ENCODE peak calls at places on chromosomes 4 and X, in seven cellular contexts. One of them, this sample, is unnamed.

GRCh38 chrX:2536974-2537373 is 36.2 kb upstream of the DHRSX start:
- DNase-seq in cardiac fibroblast: no peak
- DNase-seq in tibial nerve: peak
- DNase-seq in fibroblast of mammary gland: no peak
- DNase-seq in lower lobe of right lung: no peak
- DNase-seq in AG10803: no peak
- DNase-seq in K562: no peak
- DNase-seq in this sample: no peak

GRCh38 chr4:147928400-147928799 is 196.5 kb downstream of the ARHGAP10 start:
- DNase-seq in cardiac fibroblast: peak
- DNase-seq in tibial nerve: no peak
- DNase-seq in fibroblast of mammary gland: no peak
- DNase-seq in lower lobe of right lung: no peak
- DNase-seq in AG10803: no peak
- DNase-seq in K562: no peak
- DNase-seq in this sample: no peak

GRCh38 chrX:113558576-113558975 is 717.9 kb upstream of the AMOT start:
- DNase-seq in cardiac fibroblast: no peak
- DNase-seq in tibial nerve: no peak
- DNase-seq in fibroblast of mammary gland: no peak
- DNase-seq in lower lobe of right lung: no peak
- DNase-seq in AG10803: no peak
- DNase-seq in K562: no peak
- DNase-seq in this sample: no peak

GRCh38 chrX:16112428-16112827 is 10.9 kb upstream of the GRPR start:
- DNase-seq in cardiac fibroblast: no peak
- DNase-seq in tibial nerve: no peak
- DNase-seq in fibroblast of mammary gland: peak
- DNase-seq in lower lobe of right lung: no peak
- DNase-seq in AG10803: peak
- DNase-seq in K562: no peak
- DNase-seq in this sample: no peak

GRCh38 chr4:2785613-2786012 is 7.3 kb upstream of the SH3BP2 start:
- DNase-seq in cardiac fibroblast: no peak
- DNase-seq in tibial nerve: no peak
- DNase-seq in fibroblast of mammary gland: no peak
- DNase-seq in lower lobe of right lung: peak
- DNase-seq in AG10803: no peak
- DNase-seq in K562: no peak
- DNase-seq in this sample: no peak

GRCh38 chr4:153112071-153112460 is 92.2 kb upstream of the TRIM2 start:
- DNase-seq in cardiac fibroblast: no peak
- DNase-seq in tibial nerve: no peak
- DNase-seq in fibroblast of mammary gland: no peak
- DNase-seq in lower lobe of right lung: no peak
- DNase-seq in AG10803: no peak
- DNase-seq in K562: no peak
- DNase-seq in this sample: no peak

GRCh38 chrX:54825716-54826428 is 18.3 kb downstream of the MAGED2 start:
- DNase-seq in cardiac fibroblast: no peak
- DNase-seq in tibial nerve: no peak
- DNase-seq in fibroblast of mammary gland: peak
- DNase-seq in lower lobe of right lung: no peak
- DNase-seq in AG10803: no peak
- DNase-seq in K562: no peak
- DNase-seq in this sample: no peak

GRCh38 chrX:40007136-40007535 is 90.6 kb downstream of the BCOR start:
- DNase-seq in cardiac fibroblast: no peak
- DNase-seq in tibial nerve: no peak
- DNase-seq in fibroblast of mammary gland: no peak
- DNase-seq in lower lobe of right lung: no peak
- DNase-seq in AG10803: no peak
- DNase-seq in K562: no peak
- DNase-seq in this sample: no peak

GRCh38 chr4:183401473-183401872 is 43.0 kb upstream of the CDKN2AIP start:
- DNase-seq in cardiac fibroblast: no peak
- DNase-seq in tibial nerve: no peak
- DNase-seq in fibroblast of mammary gland: no peak
- DNase-seq in lower lobe of right lung: no peak
- DNase-seq in AG10803: no peak
- DNase-seq in K562: no peak
- DNase-seq in this sample: no peak

GRCh38 chrX:129665916-129666644 is 11.3 kb upstream of the APLN start:
- DNase-seq in cardiac fibroblast: peak
- DNase-seq in tibial nerve: no peak
- DNase-seq in fibroblast of mammary gland: peak
- DNase-seq in lower lobe of right lung: no peak
- DNase-seq in AG10803: peak
- DNase-seq in K562: no peak
- DNase-seq in this sample: no peak

GRCh38 chr4:89214308-89214707 is 93.3 kb downstream of the GPRIN3 start:
- DNase-seq in cardiac fibroblast: no peak
- DNase-seq in tibial nerve: no peak
- DNase-seq in fibroblast of mammary gland: no peak
- DNase-seq in lower lobe of right lung: no peak
- DNase-seq in AG10803: no peak
- DNase-seq in K562: no peak
- DNase-seq in this sample: no peak

GRCh38 chr4:182556576-182556975 is 313.4 kb downstream of the TENM3 start:
- DNase-seq in cardiac fibroblast: no peak
- DNase-seq in tibial nerve: no peak
- DNase-seq in fibroblast of mammary gland: no peak
- DNase-seq in lower lobe of right lung: no peak
- DNase-seq in AG10803: no peak
- DNase-seq in K562: no peak
- DNase-seq in this sample: no peak

GRCh38 chr4:140640150-140640748 is 71.5 kb upstream of the UCP1 start:
- DNase-seq in cardiac fibroblast: no peak
- DNase-seq in tibial nerve: no peak
- DNase-seq in fibroblast of mammary gland: no peak
- DNase-seq in lower lobe of right lung: no peak
- DNase-seq in AG10803: no peak
- DNase-seq in K562: no peak
- DNase-seq in this sample: no peak

GRCh38 chr4:37812713-37813112 is 13.8 kb upstream of the PGM2 start:
- DNase-seq in cardiac fibroblast: peak
- DNase-seq in tibial nerve: no peak
- DNase-seq in fibroblast of mammary gland: peak
- DNase-seq in lower lobe of right lung: no peak
- DNase-seq in AG10803: peak
- DNase-seq in K562: no peak
- DNase-seq in this sample: no peak

GRCh38 chrX:120664081-120664480 is 34.2 kb upstream of the C1GALT1C1 start:
- DNase-seq in cardiac fibroblast: peak
- DNase-seq in tibial nerve: no peak
- DNase-seq in fibroblast of mammary gland: peak
- DNase-seq in lower lobe of right lung: no peak
- DNase-seq in AG10803: peak
- DNase-seq in K562: no peak
- DNase-seq in this sample: no peak

GRCh38 chr4:184648220-184649025 is 824 bp downstream of the CASP3 start:
- DNase-seq in cardiac fibroblast: peak
- DNase-seq in tibial nerve: peak
- DNase-seq in fibroblast of mammary gland: peak
- DNase-seq in lower lobe of right lung: peak
- DNase-seq in AG10803: peak
- DNase-seq in K562: no peak
- DNase-seq in this sample: peak
- TF ChIP-seq CTCF in cardiac fibroblast: no peak
- TF ChIP-seq CTCF in tibial nerve: no peak
- TF ChIP-seq CTCF in fibroblast of mammary gland: no peak
- TF ChIP-seq CTCF in lower lobe of right lung: no peak
- TF ChIP-seq CTCF in AG10803: no peak
- TF ChIP-seq CTCF in K562: no peak
- TF ChIP-seq CTCF in this sample: no peak

GRCh38 chr4:41787931-41788330 is 39.4 kb upstream of the PHOX2B start:
- DNase-seq in cardiac fibroblast: no peak
- DNase-seq in tibial nerve: no peak
- DNase-seq in fibroblast of mammary gland: no peak
- DNase-seq in lower lobe of right lung: no peak
- DNase-seq in AG10803: no peak
- DNase-seq in K562: no peak
- DNase-seq in this sample: no peak

GRCh38 chr4:41792166-41792565 is 43.6 kb upstream of the PHOX2B start:
- DNase-seq in cardiac fibroblast: no peak
- DNase-seq in tibial nerve: no peak
- DNase-seq in fibroblast of mammary gland: no peak
- DNase-seq in lower lobe of right lung: no peak
- DNase-seq in AG10803: no peak
- DNase-seq in K562: no peak
- DNase-seq in this sample: no peak

GRCh38 chr4:41795796-41796195 is 47.3 kb upstream of the PHOX2B start:
- DNase-seq in cardiac fibroblast: no peak
- DNase-seq in tibial nerve: no peak
- DNase-seq in fibroblast of mammary gland: no peak
- DNase-seq in lower lobe of right lung: no peak
- DNase-seq in AG10803: no peak
- DNase-seq in K562: no peak
- DNase-seq in this sample: no peak

GRCh38 chr4:41796545-41797210 is 48.2 kb upstream of the PHOX2B start:
- DNase-seq in cardiac fibroblast: no peak
- DNase-seq in tibial nerve: no peak
- DNase-seq in fibroblast of mammary gland: no peak
- DNase-seq in lower lobe of right lung: no peak
- DNase-seq in AG10803: no peak
- DNase-seq in K562: no peak
- DNase-seq in this sample: peak

GRCh38 chr4:41791557-41791956 is 43.0 kb upstream of the PHOX2B start:
- DNase-seq in cardiac fibroblast: no peak
- DNase-seq in tibial nerve: no peak
- DNase-seq in fibroblast of mammary gland: no peak
- DNase-seq in lower lobe of right lung: no peak
- DNase-seq in AG10803: no peak
- DNase-seq in K562: no peak
- DNase-seq in this sample: no peak
- TF ChIP-seq CTCF in cardiac fibroblast: no peak
- TF ChIP-seq CTCF in tibial nerve: no peak
- TF ChIP-seq CTCF in fibroblast of mammary gland: no peak
- TF ChIP-seq CTCF in lower lobe of right lung: no peak
- TF ChIP-seq CTCF in AG10803: no peak
- TF ChIP-seq CTCF in K562: no peak
- TF ChIP-seq CTCF in this sample: no peak

GRCh38 chrX:150767475-150768131 is 74.4 kb downstream of the MTMR1 start:
- DNase-seq in cardiac fibroblast: peak
- DNase-seq in tibial nerve: no peak
- DNase-seq in fibroblast of mammary gland: peak
- DNase-seq in lower lobe of right lung: no peak
- DNase-seq in AG10803: peak
- DNase-seq in K562: peak
- DNase-seq in this sample: no peak

GRCh38 chrX:150765782-150766350 is 72.7 kb downstream of the MTMR1 start:
- DNase-seq in cardiac fibroblast: no peak
- DNase-seq in tibial nerve: no peak
- DNase-seq in fibroblast of mammary gland: no peak
- DNase-seq in lower lobe of right lung: no peak
- DNase-seq in AG10803: no peak
- DNase-seq in K562: no peak
- DNase-seq in this sample: no peak

GRCh38 chrX:150766351-150767044 is 73.3 kb downstream of the MTMR1 start:
- DNase-seq in cardiac fibroblast: no peak
- DNase-seq in tibial nerve: no peak
- DNase-seq in fibroblast of mammary gland: no peak
- DNase-seq in lower lobe of right lung: no peak
- DNase-seq in AG10803: no peak
- DNase-seq in K562: peak
- DNase-seq in this sample: no peak

GRCh38 chrX:150768132-150768485 is 74.9 kb downstream of the MTMR1 start:
- DNase-seq in cardiac fibroblast: peak
- DNase-seq in tibial nerve: no peak
- DNase-seq in fibroblast of mammary gland: peak
- DNase-seq in lower lobe of right lung: no peak
- DNase-seq in AG10803: peak
- DNase-seq in K562: no peak
- DNase-seq in this sample: no peak

DNA sequence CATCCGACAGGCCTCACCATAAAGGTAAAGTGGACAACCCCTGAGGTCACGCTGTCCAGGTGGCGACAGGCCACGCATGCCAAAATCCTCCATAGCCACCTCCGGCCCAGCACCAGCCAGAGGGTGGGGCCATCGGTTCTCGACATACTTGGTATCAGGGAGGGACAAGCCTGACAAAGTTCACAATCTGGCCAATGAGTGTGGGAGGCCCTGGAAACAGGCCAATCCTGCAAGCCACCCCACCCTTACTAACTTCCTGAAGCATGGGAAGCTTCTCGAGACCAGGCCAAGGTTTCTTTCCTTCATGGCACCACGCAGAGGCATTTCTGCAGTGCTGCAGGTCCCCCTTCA is 73.8 kb downstream of the MTMR1 start:
- DNase-seq in cardiac fibroblast: peak
- DNase-seq in tibial nerve: peak
- DNase-seq in fibroblast of mammary gland: peak
- DNase-seq in lower lobe of right lung: peak
- DNase-seq in AG10803: no peak
- DNase-seq in K562: peak
- DNase-seq in this sample: no peak
- TF ChIP-seq CTCF in cardiac fibroblast: no peak
- TF ChIP-seq CTCF in tibial nerve: no peak
- TF ChIP-seq CTCF in fibroblast of mammary gland: no peak
- TF ChIP-seq CTCF in lower lobe of right lung: no peak
- TF ChIP-seq CTCF in AG10803: no peak
- TF ChIP-seq CTCF in K562: no peak
- TF ChIP-seq CTCF in this sample: no peak

GRCh38 chr4:121237069-121237399 is 72.9 kb upstream of the TNIP3 start:
- DNase-seq in cardiac fibroblast: no peak
- DNase-seq in tibial nerve: no peak
- DNase-seq in fibroblast of mammary gland: no peak
- DNase-seq in lower lobe of right lung: no peak
- DNase-seq in AG10803: no peak
- DNase-seq in K562: no peak
- DNase-seq in this sample: no peak

GRCh38 chr4:121236353-121237068 is 72.4 kb upstream of the TNIP3 start:
- DNase-seq in cardiac fibroblast: no peak
- DNase-seq in tibial nerve: no peak
- DNase-seq in fibroblast of mammary gland: no peak
- DNase-seq in lower lobe of right lung: no peak
- DNase-seq in AG10803: no peak
- DNase-seq in K562: no peak
- DNase-seq in this sample: no peak

GRCh38 chr4:121239951-121240350 is 75.8 kb upstream of the TNIP3 start:
- DNase-seq in cardiac fibroblast: no peak
- DNase-seq in tibial nerve: no peak
- DNase-seq in fibroblast of mammary gland: peak
- DNase-seq in lower lobe of right lung: no peak
- DNase-seq in AG10803: peak
- DNase-seq in K562: no peak
- DNase-seq in this sample: no peak

GRCh38 chr4:121233982-121234381 is 69.9 kb upstream of the TNIP3 start:
- DNase-seq in cardiac fibroblast: no peak
- DNase-seq in tibial nerve: no peak
- DNase-seq in fibroblast of mammary gland: no peak
- DNase-seq in lower lobe of right lung: no peak
- DNase-seq in AG10803: no peak
- DNase-seq in K562: no peak
- DNase-seq in this sample: no peak

DNA sequence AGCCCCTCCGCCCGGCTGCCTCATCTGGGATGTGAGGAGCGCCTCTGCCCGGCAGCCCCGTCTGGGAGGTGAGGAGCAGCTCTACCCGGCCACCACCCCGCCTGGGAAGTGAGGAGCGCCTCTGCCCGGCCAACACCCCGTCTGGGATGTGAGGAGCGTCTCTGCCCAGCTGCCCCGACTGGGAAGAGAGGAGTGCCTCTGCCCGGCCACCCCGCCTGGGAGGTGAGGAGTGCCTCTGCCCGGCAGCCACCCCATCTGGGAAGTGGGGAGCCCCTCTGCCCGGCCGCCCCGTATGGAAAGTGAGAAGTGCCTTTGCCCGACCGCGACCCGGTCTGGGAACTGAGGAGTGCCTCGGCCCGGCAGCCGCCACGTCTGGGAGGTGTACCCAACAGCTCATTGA is 74.3 kb upstream of the TNIP3 start:
- DNase-seq in cardiac fibroblast: no peak
- DNase-seq in tibial nerve: no peak
- DNase-seq in fibroblast of mammary gland: no peak
- DNase-seq in lower lobe of right lung: no peak
- DNase-seq in AG10803: no peak
- DNase-seq in K562: no peak
- DNase-seq in this sample: no peak
- TF ChIP-seq CTCF in cardiac fibroblast: no peak
- TF ChIP-seq CTCF in tibial nerve: no peak
- TF ChIP-seq CTCF in fibroblast of mammary gland: no peak
- TF ChIP-seq CTCF in lower lobe of right lung: no peak
- TF ChIP-seq CTCF in AG10803: no peak
- TF ChIP-seq CTCF in K562: no peak
- TF ChIP-seq CTCF in this sample: no peak

This sample was measured in endothelial cell.